ENCODE peak calls at places on chromosomes 7 and 10, in five cellular contexts. One of them, this sample, is unnamed.

GRCh38 chr7:133376514-133376913 is 123.6 kb downstream of the EXOC4 start:
- DNase-seq in cardiac muscle cell: no peak
- DNase-seq in pancreas: no peak
- DNase-seq in mammary epithelial cell: no peak
- DNase-seq in PC-3: no peak
- DNase-seq in this sample: no peak

GRCh38 chr7:104054362-104054761 is 64.9 kb upstream of the RELN start:
- DNase-seq in pancreas: no peak
- DNase-seq in cardiac muscle cell: no peak
- DNase-seq in PC-3: no peak
- DNase-seq in mammary epithelial cell: no peak
- DNase-seq in this sample: no peak

GRCh38 chr10:101777857-101778145 is 1.9 kb upstream of the FGF8 start:
- DNase-seq in cardiac muscle cell: no peak
- DNase-seq in PC-3: peak; percentile 8
- DNase-seq in mammary epithelial cell: no peak
- DNase-seq in pancreas: no peak
- DNase-seq in this sample: no peak

GRCh38 chr7:23472046-23472445 is 1.8 kb upstream of the IGF2BP3 start:
- DNase-seq in cardiac muscle cell: no peak
- DNase-seq in mammary epithelial cell: no peak
- DNase-seq in PC-3: no peak
- DNase-seq in pancreas: no peak
- DNase-seq in this sample: no peak

GRCh38 chr10:20839910-20840309 is 57.2 kb downstream of the NEBL start:
- DNase-seq in PC-3: no peak
- DNase-seq in mammary epithelial cell: no peak
- DNase-seq in cardiac muscle cell: no peak
- DNase-seq in pancreas: no peak
- DNase-seq in this sample: no peak

GRCh38 chr10:96511044-96511945 is 2.4 kb downstream of the TLL2 start:
- DNase-seq in mammary epithelial cell: peak; percentile 53
- DNase-seq in pancreas: no peak
- DNase-seq in PC-3: peak; percentile 69
- DNase-seq in cardiac muscle cell: peak; percentile 60
- DNase-seq in this sample: no peak

GRCh38 chr10:114551310-114551972 is 106.6 kb downstream of the ABLIM1 start:
- DNase-seq in PC-3: no peak
- DNase-seq in cardiac muscle cell: no peak
- DNase-seq in pancreas: peak; percentile 69
- DNase-seq in mammary epithelial cell: no peak
- DNase-seq in this sample: no peak

GRCh38 chr7:87310790-87311419 is 34.6 kb upstream of the CROT start:
- DNase-seq in pancreas: no peak
- DNase-seq in mammary epithelial cell: no peak
- DNase-seq in cardiac muscle cell: no peak
- DNase-seq in PC-3: no peak
- DNase-seq in this sample: no peak

GRCh38 chr7:129635300-129636029 is 23.9 kb downstream of the NRF1 start:
- DNase-seq in PC-3: peak; percentile 76
- DNase-seq in cardiac muscle cell: peak; percentile 48
- DNase-seq in mammary epithelial cell: peak; percentile 62
- DNase-seq in pancreas: peak; percentile 57
- DNase-seq in this sample: peak; percentile 20

GRCh38 chr10:118907051-118907450 is 122.5 kb upstream of the NANOS1 start:
- DNase-seq in mammary epithelial cell: no peak
- DNase-seq in pancreas: no peak
- DNase-seq in PC-3: no peak
- DNase-seq in cardiac muscle cell: no peak
- DNase-seq in this sample: no peak

GRCh38 chr10:71075759-71076472 is 136.5 kb upstream of the UNC5B start:
- DNase-seq in pancreas: peak; percentile 41
- DNase-seq in mammary epithelial cell: no peak
- DNase-seq in cardiac muscle cell: no peak
- DNase-seq in PC-3: no peak
- DNase-seq in this sample: no peak

GRCh38 chr10:112852308-112852707 is 97.7 kb upstream of the TCF7L2 start:
- DNase-seq in mammary epithelial cell: no peak
- DNase-seq in cardiac muscle cell: no peak
- DNase-seq in PC-3: no peak
- DNase-seq in pancreas: no peak
- DNase-seq in this sample: no peak

GRCh38 chr7:106283501-106283830 is 1.3 kb downstream of the NAMPT start:
- DNase-seq in pancreas: no peak
- DNase-seq in PC-3: no peak
- DNase-seq in cardiac muscle cell: no peak
- DNase-seq in mammary epithelial cell: no peak
- DNase-seq in this sample: no peak

GRCh38 chr10:36534471-36535002 is 590.9 kb upstream of the ANKRD30A start:
- DNase-seq in pancreas: no peak
- DNase-seq in mammary epithelial cell: peak; percentile 99
- DNase-seq in cardiac muscle cell: no peak
- DNase-seq in PC-3: peak; percentile 100
- DNase-seq in this sample: no peak

GRCh38 chr7:69612981-69613380 is 14.7 kb downstream of the AUTS2 start:
- DNase-seq in pancreas: no peak
- DNase-seq in PC-3: no peak
- DNase-seq in cardiac muscle cell: no peak
- DNase-seq in mammary epithelial cell: no peak
- DNase-seq in this sample: no peak

GRCh38 chr7:155566011-155566836 is 19.9 kb upstream of the CNPY1 start:
- DNase-seq in cardiac muscle cell: no peak
- DNase-seq in PC-3: no peak
- DNase-seq in pancreas: no peak
- DNase-seq in mammary epithelial cell: no peak
- DNase-seq in this sample: no peak

GRCh38 chr7:122137291-122138077 is 6.6 kb downstream of the AASS start:
- DNase-seq in pancreas: no peak
- DNase-seq in PC-3: no peak
- DNase-seq in cardiac muscle cell: no peak
- DNase-seq in mammary epithelial cell: no peak
- DNase-seq in this sample: no peak

GRCh38 chr10:3099291-3100092 is 32.1 kb downstream of the PFKP start:
- DNase-seq in PC-3: no peak
- DNase-seq in cardiac muscle cell: no peak
- DNase-seq in mammary epithelial cell: peak; percentile 81
- DNase-seq in pancreas: no peak
- DNase-seq in this sample: no peak

GRCh38 chr7:25860206-25860881 is 291.7 kb upstream of the NFE2L3 start:
- DNase-seq in cardiac muscle cell: no peak
- DNase-seq in mammary epithelial cell: peak; percentile 65
- DNase-seq in PC-3: no peak
- DNase-seq in pancreas: no peak
- DNase-seq in this sample: peak; percentile 30

GRCh38 chr10:58700576-58700975 is 187.9 kb downstream of the BICC1 start:
- DNase-seq in cardiac muscle cell: no peak
- DNase-seq in PC-3: no peak
- DNase-seq in pancreas: no peak
- DNase-seq in mammary epithelial cell: no peak
- DNase-seq in this sample: no peak

GRCh38 chr7:138608292-138608691 is 92.9 kb downstream of the SVOPL start:
- DNase-seq in mammary epithelial cell: no peak
- DNase-seq in PC-3: no peak
- DNase-seq in cardiac muscle cell: no peak
- DNase-seq in pancreas: peak; percentile 67
- DNase-seq in this sample: no peak

GRCh38 chr7:91957823-91958222 is 17.2 kb downstream of the AKAP9 start:
- DNase-seq in cardiac muscle cell: peak; percentile 19
- DNase-seq in pancreas: no peak
- DNase-seq in mammary epithelial cell: no peak
- DNase-seq in PC-3: no peak
- DNase-seq in this sample: no peak

GRCh38 chr7:80934286-80934685 is 15.4 kb upstream of the SEMA3C start:
- DNase-seq in pancreas: no peak
- DNase-seq in mammary epithelial cell: peak; percentile 48
- DNase-seq in cardiac muscle cell: no peak
- DNase-seq in PC-3: peak; percentile 32
- DNase-seq in this sample: no peak

GRCh38 chr7:44748948-44749731 is 493 bp downstream of the ZMIZ2 start:
- DNase-seq in pancreas: no peak
- DNase-seq in PC-3: no peak
- DNase-seq in mammary epithelial cell: no peak
- DNase-seq in cardiac muscle cell: peak; percentile 25
- DNase-seq in this sample: no peak

GRCh38 chr10:15096661-15097010 is 519 bp upstream of the RPP38 start:
- DNase-seq in cardiac muscle cell: no peak
- DNase-seq in pancreas: no peak
- DNase-seq in PC-3: no peak
- DNase-seq in mammary epithelial cell: no peak
- DNase-seq in this sample: no peak

GRCh38 chr7:126440542-126440941 is 812.2 kb downstream of the GRM8 start:
- DNase-seq in pancreas: no peak
- DNase-seq in cardiac muscle cell: no peak
- DNase-seq in PC-3: no peak
- DNase-seq in mammary epithelial cell: no peak
- DNase-seq in this sample: no peak
- H3K9me3 ChIP-seq in pancreas: no peaks in the 10 kb centered on the region
- H3K9me3 ChIP-seq in cardiac muscle cell: no peaks in the 10 kb centered on the region
- H3K9me3 ChIP-seq in PC-3: peaks cover 8% of the 10 kb centered on the region
- H3K9me3 ChIP-seq in mammary epithelial cell: no peaks in the 10 kb centered on the region
- H3K9me3 ChIP-seq in this sample: no peaks in the 10 kb centered on the region

GRCh38 chr7:158973440-158973839 is 117.1 kb downstream of the DYNC2I1 start:
- DNase-seq in pancreas: peak; percentile 60
- DNase-seq in mammary epithelial cell: no peak
- DNase-seq in cardiac muscle cell: peak; percentile 51
- DNase-seq in PC-3: peak; percentile 55
- DNase-seq in this sample: peak; percentile 32
- H3K9me3 ChIP-seq in pancreas: no peaks in the 10 kb centered on the region
- H3K9me3 ChIP-seq in mammary epithelial cell: no peaks in the 10 kb centered on the region
- H3K9me3 ChIP-seq in cardiac muscle cell: no peaks in the 10 kb centered on the region
- H3K9me3 ChIP-seq in PC-3: no peaks in the 10 kb centered on the region
- H3K9me3 ChIP-seq in this sample: no peaks in the 10 kb centered on the region

GRCh38 chr7:34832020-34832419 is 174.0 kb downstream of the NPSR1 start:
- DNase-seq in cardiac muscle cell: no peak
- DNase-seq in mammary epithelial cell: no peak
- DNase-seq in PC-3: no peak
- DNase-seq in pancreas: no peak
- DNase-seq in this sample: no peak
- H3K9me3 ChIP-seq in cardiac muscle cell: no peaks in the 10 kb centered on the region
- H3K9me3 ChIP-seq in mammary epithelial cell: no peaks in the 10 kb centered on the region
- H3K9me3 ChIP-seq in PC-3: no peaks in the 10 kb centered on the region
- H3K9me3 ChIP-seq in pancreas: no peaks in the 10 kb centered on the region
- H3K9me3 ChIP-seq in this sample: no peaks in the 10 kb centered on the region

GRCh38 chr7:48376263-48376662 is 205.0 kb downstream of the ABCA13 start:
- DNase-seq in cardiac muscle cell: no peak
- DNase-seq in PC-3: no peak
- DNase-seq in pancreas: no peak
- DNase-seq in mammary epithelial cell: no peak
- DNase-seq in this sample: no peak
- H3K9me3 ChIP-seq in cardiac muscle cell: no peaks in the 10 kb centered on the region
- H3K9me3 ChIP-seq in PC-3: no peaks in the 10 kb centered on the region
- H3K9me3 ChIP-seq in pancreas: no peaks in the 10 kb centered on the region
- H3K9me3 ChIP-seq in mammary epithelial cell: no peaks in the 10 kb centered on the region
- H3K9me3 ChIP-seq in this sample: no peaks in the 10 kb centered on the region

GRCh38 chr7:157904211-157904865 is 567.5 kb downstream of the DNAJB6 start:
- DNase-seq in mammary epithelial cell: no peak
- DNase-seq in PC-3: no peak
- DNase-seq in cardiac muscle cell: no peak
- DNase-seq in pancreas: no peak
- DNase-seq in this sample: no peak
- H3K9me3 ChIP-seq in mammary epithelial cell: peaks cover 56% of the 10 kb centered on the region
- H3K9me3 ChIP-seq in PC-3: no peaks in the 10 kb centered on the region
- H3K9me3 ChIP-seq in cardiac muscle cell: no peaks in the 10 kb centered on the region
- H3K9me3 ChIP-seq in pancreas: no peaks in the 10 kb centered on the region
- H3K9me3 ChIP-seq in this sample: no peaks in the 10 kb centered on the region

GRCh38 chr10:82041018-82041417 is 166.0 kb downstream of the NRG3 start:
- DNase-seq in pancreas: no peak
- DNase-seq in PC-3: no peak
- DNase-seq in mammary epithelial cell: no peak
- DNase-seq in cardiac muscle cell: no peak
- DNase-seq in this sample: no peak

GRCh38 chr10:82037076-82037475 is 162.1 kb downstream of the NRG3 start:
- DNase-seq in mammary epithelial cell: no peak
- DNase-seq in pancreas: no peak
- DNase-seq in PC-3: no peak
- DNase-seq in cardiac muscle cell: no peak
- DNase-seq in this sample: no peak

GRCh38 chr10:82038587-82038986 is 163.6 kb downstream of the NRG3 start:
- DNase-seq in pancreas: no peak
- DNase-seq in cardiac muscle cell: no peak
- DNase-seq in PC-3: no peak
- DNase-seq in mammary epithelial cell: no peak
- DNase-seq in this sample: no peak
- H3K9me3 ChIP-seq in pancreas: no peaks in the 10 kb centered on the region
- H3K9me3 ChIP-seq in cardiac muscle cell: no peaks in the 10 kb centered on the region
- H3K9me3 ChIP-seq in PC-3: no peaks in the 10 kb centered on the region
- H3K9me3 ChIP-seq in mammary epithelial cell: peaks cover 4% of the 10 kb centered on the region
- H3K9me3 ChIP-seq in this sample: no peaks in the 10 kb centered on the region

GRCh38 chr7:101077303-101078086 is 7.8 kb upstream of the TRIM56 start:
- DNase-seq in pancreas: peak; percentile 90
- DNase-seq in cardiac muscle cell: peak; percentile 83
- DNase-seq in PC-3: peak; percentile 90
- DNase-seq in mammary epithelial cell: peak; percentile 82
- DNase-seq in this sample: peak; percentile 82
- H3K9me3 ChIP-seq in pancreas: no peaks in the 10 kb centered on the region
- H3K9me3 ChIP-seq in cardiac muscle cell: no peaks in the 10 kb centered on the region
- H3K9me3 ChIP-seq in PC-3: no peaks in the 10 kb centered on the region
- H3K9me3 ChIP-seq in mammary epithelial cell: no peaks in the 10 kb centered on the region
- H3K9me3 ChIP-seq in this sample: no peaks in the 10 kb centered on the region

DNA sequence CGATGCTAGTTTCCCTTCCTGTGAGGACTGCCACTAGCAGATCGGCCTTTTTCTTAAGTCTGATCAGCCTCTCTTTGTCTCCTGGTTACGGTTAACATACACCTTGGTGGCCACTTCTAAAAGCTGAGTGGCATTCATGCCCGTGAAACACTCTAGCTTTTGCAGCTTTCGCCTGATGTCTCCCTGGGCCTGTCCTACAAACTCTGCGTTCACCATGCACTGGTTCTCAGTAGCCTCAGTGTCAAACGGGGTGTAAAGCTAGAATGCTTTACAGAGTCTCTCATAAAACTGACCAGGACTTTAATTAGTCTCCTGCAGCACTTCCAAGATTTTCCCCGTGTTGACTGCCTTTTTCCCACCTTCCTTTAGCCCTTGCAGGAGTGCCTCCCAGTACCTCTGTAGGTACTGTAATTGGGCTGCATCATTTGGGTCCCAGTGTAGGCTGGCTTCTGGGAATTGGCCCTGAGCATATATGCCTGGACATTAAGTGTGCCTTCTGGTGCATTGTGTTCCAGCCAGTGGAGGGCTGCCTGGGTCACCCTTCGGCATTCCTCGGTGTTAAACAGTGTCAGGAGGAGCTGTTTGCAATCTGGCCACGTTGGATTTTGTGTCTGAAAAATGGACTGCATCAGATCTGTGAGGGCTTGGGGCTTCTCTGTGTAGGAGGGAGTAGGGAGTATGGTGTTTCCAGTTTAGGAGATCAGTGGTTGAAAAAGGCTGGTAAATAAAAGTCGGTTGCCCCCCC is 6.5 kb upstream of the ZNF117 start:
- DNase-seq in pancreas: no peak
- DNase-seq in cardiac muscle cell: no peak
- DNase-seq in PC-3: no peak
- DNase-seq in mammary epithelial cell: no peak
- DNase-seq in this sample: no peak
- H3K9me3 ChIP-seq in pancreas: no peaks in the 10 kb centered on the region
- H3K9me3 ChIP-seq in cardiac muscle cell: no peaks in the 10 kb centered on the region
- H3K9me3 ChIP-seq in PC-3: peaks cover 7% of the 10 kb centered on the region
- H3K9me3 ChIP-seq in mammary epithelial cell: peaks cover 53% of the 10 kb centered on the region
- H3K9me3 ChIP-seq in this sample: no peaks in the 10 kb centered on the region

GRCh38 chr10:133059093-133059470 is 28.6 kb upstream of the ADGRA1 start:
- DNase-seq in cardiac muscle cell: no peak
- DNase-seq in PC-3: no peak
- DNase-seq in mammary epithelial cell: no peak
- DNase-seq in pancreas: no peak
- DNase-seq in this sample: no peak
- H3K9me3 ChIP-seq in cardiac muscle cell: no peaks in the 10 kb centered on the region
- H3K9me3 ChIP-seq in PC-3: no peaks in the 10 kb centered on the region
- H3K9me3 ChIP-seq in mammary epithelial cell: peaks cover 24% of the 10 kb centered on the region
- H3K9me3 ChIP-seq in pancreas: no peaks in the 10 kb centered on the region
- H3K9me3 ChIP-seq in this sample: no peaks in the 10 kb centered on the region